ENCODE peak calls at places on chromosome 5, in seven cellular contexts. D is NCI-H2081; Q is HFFc6; P is activated T-helper 9 cell treated with anti-CD3 and anti-CD28 coated beads, Interleukin-2, amount 50 U/mL, for 16 hours; A is RCC 7860; W is omental fat pad; G is PC-9. U is an unnamed sample.

GRCh38 chr5:23466401-23466886 is 41.0 kb upstream of the PRDM9 start:
- DNase-seq in W (no peak), P (no peak), D (no peak), Q (no peak), G (peak), A (peak), U (no peak)

GRCh38 chr5:140828402-140828737 is 610 bp downstream of the PCDHA6 start:
- DNase-seq in A (no peak), G (no peak), P (no peak), D (peak), W (no peak), Q (no peak), U (no peak)

GRCh38 chr5:15105799-15106393 is 234.3 kb upstream of the ANKH start:
- DNase-seq in P (no peak), W (no peak), G (no peak), Q (peak), A (peak), D (peak), U (peak)

GRCh38 chr5:143828710-143829109 is 16.7 kb downstream of the HMHB1 start:
- DNase-seq in D (no peak), Q (no peak), A (no peak), P (no peak), G (no peak), W (no peak), U (no peak)

GRCh38 chr5:74173260-74173659 is 467.3 kb downstream of the ENC1 start:
- DNase-seq in Q (no peak), G (no peak), P (no peak), A (no peak), W (no peak), D (no peak), U (no peak)

GRCh38 chr5:146307796-146308195 is 30.8 kb upstream of the POU4F3 start:
- DNase-seq in W (no peak), Q (no peak), G (no peak), P (no peak), A (no peak), D (no peak), U (no peak)

GRCh38 chr5:127650022-127650421 is 1.1 kb downstream of the CTXN3 start:
- DNase-seq in W (no peak), G (no peak), Q (no peak), P (no peak), D (no peak), A (no peak), U (no peak)

GRCh38 chr5:120256376-120256775 is 207.7 kb upstream of the PRR16 start:
- DNase-seq in D (no peak), A (no peak), P (no peak), G (no peak), Q (no peak), W (no peak), U (no peak)

GRCh38 chr5:160479220-160479619 is 57.6 kb downstream of the PTTG1 start:
- DNase-seq in D (no peak), W (no peak), P (no peak), G (no peak), A (no peak), Q (no peak), U (no peak)

GRCh38 chr5:54696931-54697330 is 179.4 kb downstream of the SNX18 start:
- DNase-seq in A (no peak), P (no peak), G (no peak), Q (no peak), W (no peak), D (no peak), U (no peak)

GRCh38 chr5:37876926-37877325 is 37.1 kb upstream of the GDNF start:
- DNase-seq in A (no peak), P (no peak), G (no peak), Q (no peak), W (no peak), D (no peak), U (no peak)

GRCh38 chr5:56717253-56717987 is 97.9 kb upstream of the MAP3K1 start:
- DNase-seq in G (no peak), W (no peak), D (no peak), Q (no peak), P (no peak), A (no peak), U (no peak)

GRCh38 chr5:94893404-94894145 is 275.1 kb downstream of the SLF1 start:
- DNase-seq in Q (peak), W (no peak), G (no peak), D (peak), P (no peak), A (no peak), U (peak)

GRCh38 chr5:60024104-60024503 is 130.6 kb upstream of the PDE4D start:
- DNase-seq in Q (no peak), G (no peak), P (no peak), D (no peak), W (no peak), A (no peak), U (no peak)

U was measured in SK-N-DZ.